ENCODE peak calls at places on chromosomes 6 and 20, in ten cellular contexts. V, R, B, J, T, O, Z, K, X and N are unnamed samples. For H3K4me1, the result is how much of the 10 kb centered on the place peaks cover.

GRCh38 chr6:124962617-124963415 is 579 bp downstream of the RNF217 start:
- DNase-seq in V (peak), R (no peak), B (peak), J (no peak), T (no peak), O (peak), Z (no peak), K (peak), X (peak), N (peak)

GRCh38 chr6:10425973-10426780 is 11.3 kb upstream of the TFAP2A start:
- DNase-seq in V (peak), R (peak), B (no peak), J (no peak), T (no peak), O (peak), Z (no peak), K (peak), X (no peak), N (no peak)

GRCh38 chr6:19408331-19408730 is 428.8 kb upstream of the ID4 start:
- DNase-seq in V (no peak), R (no peak), B (no peak), J (no peak), T (no peak), O (no peak), Z (no peak), K (no peak), X (peak), N (no peak)

GRCh38 chr6:75128881-75129570 is 76.8 kb downstream of the COL12A1 start:
- DNase-seq in V (no peak), R (no peak), B (no peak), J (no peak), T (no peak), O (no peak), Z (no peak), K (no peak), X (peak), N (no peak)

GRCh38 chr6:79684821-79685220 is 53.7 kb downstream of the SH3BGRL2 start:
- DNase-seq in V (no peak), R (no peak), B (no peak), J (no peak), T (no peak), O (no peak), Z (no peak), K (no peak), X (no peak), N (no peak)

GRCh38 chr6:170260686-170261085 is 30.2 kb downstream of the DLL1 start:
- DNase-seq in V (no peak), R (no peak), B (no peak), J (no peak), T (peak), O (peak), Z (no peak), K (peak), X (no peak), N (no peak)

GRCh38 chr20:17659801-17660200 is 22.2 kb downstream of the RRBP1 start:
- DNase-seq in V (no peak), R (no peak), B (no peak), J (no peak), T (no peak), O (no peak), Z (no peak), K (no peak), X (no peak), N (no peak)

GRCh38 chr6:115120394-115120793 is 777.6 kb upstream of the HS3ST5 start:
- DNase-seq in V (no peak), R (no peak), B (no peak), J (no peak), T (no peak), O (no peak), Z (no peak), K (no peak), X (no peak), N (no peak)

GRCh38 chr20:43936371-43936770 is 21.7 kb downstream of the TOX2 start:
- DNase-seq in V (no peak), R (no peak), B (no peak), J (no peak), T (no peak), O (no peak), Z (no peak), K (no peak), X (peak), N (no peak)

GRCh38 chr6:150940951-150941350 is 75.4 kb downstream of the MTHFD1L start:
- DNase-seq in V (no peak), R (no peak), B (no peak), J (no peak), T (no peak), O (no peak), Z (no peak), K (no peak), X (peak), N (no peak)

GRCh38 chr6:7146079-7146828 is 38.5 kb downstream of the RREB1 start:
- DNase-seq in V (peak), R (peak), B (peak), J (no peak), T (no peak), O (peak), Z (no peak), K (peak), X (peak), N (peak)

GRCh38 chr6:47483853-47484546 is 6.4 kb downstream of the CD2AP start:
- DNase-seq in V (no peak), R (peak), B (no peak), J (no peak), T (no peak), O (no peak), Z (no peak), K (no peak), X (peak), N (no peak)

GRCh38 chr6:105428342-105428957 is 25.6 kb upstream of the PREP start:
- DNase-seq in V (no peak), R (peak), B (no peak), J (no peak), T (peak), O (no peak), Z (no peak), K (no peak), X (peak), N (no peak)

DNA sequence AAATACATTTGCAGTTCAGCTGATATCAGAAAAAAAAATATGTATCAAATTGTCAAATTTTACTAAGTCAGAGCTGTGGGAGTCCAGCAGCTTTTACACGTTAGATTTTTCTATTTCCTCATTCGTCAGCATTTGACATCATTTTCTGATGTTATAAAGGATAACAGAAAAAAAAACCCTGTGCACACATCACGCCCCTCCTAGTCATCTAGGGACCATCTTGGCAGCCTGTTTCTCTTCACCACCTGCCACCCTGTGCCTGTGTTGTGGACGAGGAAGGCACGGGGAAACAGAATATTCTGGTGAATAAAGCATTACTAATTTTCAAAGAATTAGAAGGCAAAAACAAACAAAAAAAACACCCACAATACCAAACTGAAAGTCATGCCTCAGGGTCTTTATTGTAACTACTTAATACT is 12.4 kb downstream of the B4GALT5 start:
- DNase-seq in V (no peak), R (no peak), B (no peak), J (peak), T (no peak), O (no peak), Z (no peak), K (no peak), X (peak), N (no peak)
- H3K4me1 ChIP-seq in V (under half), R (half or more), B (under half), J (half or more), T (half or more), O (under half), Z (under half), K (half or more), X (under half), N (half or more)

DNA sequence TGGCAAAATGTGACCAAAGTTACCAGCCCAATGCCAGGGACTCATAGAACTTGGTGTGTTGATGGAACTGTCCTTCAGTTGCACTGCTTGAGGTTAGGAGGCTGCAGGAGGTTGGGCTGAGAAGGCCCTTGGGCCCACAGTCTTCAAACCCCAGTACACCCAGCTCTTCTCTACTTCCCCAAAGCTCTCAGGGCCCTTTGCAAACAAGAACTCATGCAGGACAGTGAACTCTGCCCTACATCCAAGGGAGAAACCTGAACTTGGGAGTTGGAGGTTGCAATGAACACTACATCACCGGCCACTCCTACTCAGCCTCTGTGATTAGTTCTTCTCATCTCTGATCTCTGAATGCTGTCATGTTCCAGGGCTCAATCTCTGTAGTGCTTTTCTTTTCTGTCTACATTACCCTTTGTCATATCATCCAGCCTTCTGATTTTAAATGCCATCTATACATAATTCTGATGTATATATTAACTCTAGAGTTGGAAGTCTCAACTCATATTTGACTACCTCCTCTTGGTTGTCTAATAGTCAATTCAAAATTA is 148.5 kb upstream of the PDE7B start:
- DNase-seq in V (no peak), R (no peak), B (no peak), J (no peak), T (no peak), O (no peak), Z (no peak), K (no peak), X (no peak), N (no peak)
- H3K27ac ChIP-seq in V (no peak), R (no peak), B (no peak), J (no peak), T (no peak), O (no peak), Z (no peak), K (no peak), X (no peak), N (no peak)

GRCh38 chr6:159197251-159197650 is 28.1 kb downstream of the FNDC1 start:
- DNase-seq in V (no peak), R (no peak), B (no peak), J (no peak), T (no peak), O (no peak), Z (no peak), K (no peak), X (no peak), N (no peak)

GRCh38 chr6:159196430-159196829 is 27.2 kb downstream of the FNDC1 start:
- DNase-seq in V (no peak), R (no peak), B (no peak), J (no peak), T (no peak), O (no peak), Z (no peak), K (no peak), X (no peak), N (no peak)

GRCh38 chr6:159190460-159190859 is 21.3 kb downstream of the FNDC1 start:
- DNase-seq in V (no peak), R (no peak), B (no peak), J (no peak), T (no peak), O (no peak), Z (no peak), K (no peak), X (no peak), N (no peak)

GRCh38 chr6:159193923-159194322 is 24.7 kb downstream of the FNDC1 start:
- DNase-seq in V (no peak), R (no peak), B (no peak), J (no peak), T (no peak), O (no peak), Z (no peak), K (no peak), X (no peak), N (no peak)
- H3K4me1 ChIP-seq in V (under half), R (under half), B (under half), J (under half), T (under half), O (under half), Z (under half), K (under half), X (under half), N (under half)

DNA sequence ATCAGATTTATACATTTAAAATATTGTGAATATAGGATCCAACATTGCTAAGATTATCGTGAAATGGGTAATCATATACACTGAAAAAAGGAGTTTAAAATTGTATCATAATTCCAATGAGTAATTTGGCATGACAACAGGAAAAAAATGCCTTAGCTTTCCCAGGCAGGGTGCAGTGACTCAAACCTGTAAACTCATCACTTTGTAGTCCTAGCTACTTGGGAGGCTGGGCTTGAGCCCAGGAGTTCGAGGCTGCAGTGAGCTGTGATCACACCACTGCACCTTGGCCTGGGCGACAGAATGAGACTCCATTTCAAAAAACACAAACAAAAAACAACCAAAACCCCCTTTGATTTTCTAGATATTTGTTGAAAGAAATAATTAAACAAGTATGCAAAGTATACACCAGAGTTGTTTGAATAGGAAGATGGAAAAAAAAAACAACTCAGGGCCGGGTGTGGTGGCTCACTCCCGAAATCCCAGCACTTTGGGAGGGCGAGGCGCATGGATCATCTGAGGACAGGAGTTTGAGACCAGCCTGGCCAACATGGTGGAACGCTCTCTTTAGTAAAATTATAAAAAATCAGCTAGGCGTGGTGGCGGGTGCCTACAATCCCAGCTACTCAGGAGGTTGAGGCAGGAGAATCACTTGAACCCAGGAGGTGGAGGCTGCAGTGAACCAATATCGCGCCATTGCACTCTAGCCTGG is 98.7 kb downstream of the TRERF1 start:
- DNase-seq in V (no peak), R (no peak), B (no peak), J (no peak), T (peak), O (no peak), Z (no peak), K (no peak), X (peak), N (no peak)
- H3K27ac ChIP-seq in V (no peak), R (no peak), B (no peak), J (no peak), T (no peak), O (no peak), Z (no peak), K (no peak), X (no peak), N (no peak)